ENCODE peak calls at places on chromosome 7, in five cellular contexts. M is tibial nerve, J is GM20000, Q is suprapubic skin, U is AG10803. I is an unnamed sample.

GRCh38 chr7:15459018-15459621 is 102.7 kb downstream of the AGMO start:
- DNase-seq in J (no peak), M (no peak), Q (no peak), U (peak; percentile 13), I (no peak)

GRCh38 chr7:82624337-82624736 is 180.8 kb upstream of the CACNA2D1 start:
- DNase-seq in Q (no peak), J (no peak), U (peak; percentile 84), M (no peak), I (no peak)

GRCh38 chr7:73308074-73308664 is 457 bp downstream of the NSUN5 start:
- DNase-seq in U (no peak), Q (no peak), J (peak; percentile 34), M (no peak), I (no peak)

GRCh38 chr7:35255909-35256876 is 2.3 kb upstream of the TBX20 start:
- DNase-seq in Q (no peak), M (no peak), U (no peak), J (no peak), I (no peak)

GRCh38 chr7:95396136-95397032 is at the start of gene PON3:
- DNase-seq in U (no peak), J (peak; percentile 26), Q (no peak), M (no peak), I (no peak)

GRCh38 chr7:51141451-51141971 is 175.1 kb downstream of the COBL start:
- DNase-seq in M (no peak), Q (no peak), U (peak; percentile 48), J (no peak), I (no peak)

GRCh38 chr7:78221961-78222751 is 423.6 kb downstream of the PHTF2 start:
- DNase-seq in U (peak; percentile 94), Q (no peak), M (no peak), J (no peak), I (no peak)

GRCh38 chr7:102063736-102064135 is 222.9 kb upstream of the SH2B2 start:
- DNase-seq in U (peak; percentile 36), J (no peak), Q (no peak), M (no peak), I (no peak)

GRCh38 chr7:31707089-31707488 is 20.1 kb downstream of the PPP1R17 start:
- DNase-seq in Q (no peak), U (no peak), J (no peak), M (no peak), I (no peak)

GRCh38 chr7:137026176-137026500 is 157.7 kb downstream of the CHRM2 start:
- DNase-seq in Q (no peak), J (no peak), M (no peak), U (no peak), I (no peak)

GRCh38 chr7:55484241-55484640 is 88.1 kb downstream of the VOPP1 start:
- DNase-seq in M (no peak), Q (no peak), U (no peak), J (no peak), I (no peak)

GRCh38 chr7:33109758-33110238 is 594 bp upstream of the RP9 start:
- DNase-seq in J (no peak), U (no peak), Q (no peak), M (no peak), I (no peak)

GRCh38 chr7:29953735-29954347 is 35.8 kb downstream of the SCRN1 start:
- DNase-seq in U (peak; percentile 81), J (no peak), Q (no peak), M (no peak), I (no peak)
- TF ChIP-seq CTCF in U (no peak), J (no peak), Q (no peak), M (no peak), I (no peak)

DNA sequence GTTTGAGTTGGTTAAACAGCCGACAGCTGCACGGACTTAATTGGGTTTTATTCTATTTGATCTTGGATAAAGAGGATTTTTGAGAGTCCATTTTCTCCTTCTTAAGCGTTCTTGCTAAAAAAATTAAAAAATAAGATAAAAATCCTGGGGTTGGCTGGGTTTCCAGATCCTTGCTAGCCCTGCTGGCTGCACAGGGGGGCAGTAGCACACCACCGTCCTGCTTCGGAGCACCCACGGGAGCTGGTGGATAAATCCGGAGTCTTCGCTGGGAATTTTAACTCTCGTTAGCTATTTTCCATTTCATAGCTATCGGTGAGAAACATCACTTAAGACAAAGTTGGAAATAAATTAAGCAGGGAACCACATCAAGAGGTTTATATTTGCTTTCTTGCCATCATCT is 792.1 kb downstream of the TYW1 start:
- DNase-seq in J (no peak), Q (no peak), U (peak; percentile 58), M (no peak), I (no peak)
- TF ChIP-seq CTCF in J (no peak), Q (no peak), U (peak; percentile 88), M (no peak), I (peak; percentile 72)

DNA sequence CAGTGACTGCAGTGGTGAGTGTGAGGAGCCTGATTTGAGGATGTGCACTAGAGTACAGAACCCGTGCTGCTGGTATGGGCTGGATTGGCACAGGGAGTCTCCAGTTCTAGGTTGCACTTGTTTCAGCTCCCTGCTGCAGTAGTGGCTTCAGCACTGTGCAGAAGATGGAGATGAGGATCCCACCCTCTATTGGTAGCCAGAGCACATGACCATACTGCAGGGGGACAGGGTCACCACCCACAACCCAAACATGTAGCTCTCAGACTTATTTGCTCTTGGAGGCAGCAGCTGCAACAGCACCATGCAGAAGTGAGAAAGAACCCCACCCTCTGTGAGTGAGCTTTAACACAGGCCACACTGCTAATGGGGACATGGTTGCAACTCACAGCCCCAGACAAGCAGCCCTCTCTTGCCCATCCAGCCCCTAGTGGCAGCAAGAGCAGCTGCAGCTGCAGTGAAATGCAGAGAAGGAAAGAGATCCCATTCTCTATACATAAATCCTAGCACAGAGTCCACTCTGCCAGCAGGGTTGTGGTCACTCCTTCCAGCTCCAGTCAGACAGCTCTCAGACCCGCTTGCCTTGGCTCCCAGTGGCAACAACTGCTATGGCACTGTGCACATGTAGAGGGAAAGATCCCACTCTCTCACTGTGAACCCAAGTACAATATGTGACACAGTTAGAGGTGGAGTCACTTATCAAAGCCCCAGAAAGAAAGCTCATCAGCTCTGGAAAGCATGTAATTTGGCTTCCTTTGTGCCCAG is 51.4 kb upstream of the SCIN start:
- DNase-seq in M (no peak), J (peak; percentile 14), U (peak; percentile 1), Q (no peak), I (no peak)
- TF ChIP-seq CTCF in M (no peak), J (peak; percentile 71), U (peak; percentile 40), Q (no peak), I (peak; percentile 67)

GRCh38 chr7:99835189-99835588 is 7.4 kb downstream of the CYP3A43 start:
- DNase-seq in M (no peak), Q (no peak), J (no peak), U (no peak), I (no peak)

GRCh38 chr7:99839560-99840011 is 11.8 kb downstream of the CYP3A43 start:
- DNase-seq in U (no peak), M (no peak), Q (no peak), J (no peak), I (no peak)

GRCh38 chr7:99834382-99834781 is 6.6 kb downstream of the CYP3A43 start:
- DNase-seq in M (no peak), Q (no peak), U (no peak), J (no peak), I (no peak)

GRCh38 chr7:99840136-99840869 is 12.5 kb downstream of the CYP3A43 start:
- DNase-seq in U (no peak), J (no peak), M (no peak), Q (no peak), I (no peak)

GRCh38 chr7:99837649-99838361 is 10.0 kb downstream of the CYP3A43 start:
- DNase-seq in U (peak; percentile 8), M (no peak), J (peak; percentile 45), Q (no peak), I (no peak)
- TF ChIP-seq CTCF in U (peak; percentile 16), M (no peak), J (peak; percentile 15), Q (no peak), I (no peak)